ENCODE peak calls at places on chromosome 2, in ten cellular contexts. Q, W, Y, F, R, P, V, D, O and H are unnamed samples. For H3K27me3, the result is how much of the 10 kb centered on the place peaks cover.

GRCh38 chr2:147045113-147045512 is 799.7 kb upstream of the ACVR2A start:
- DNase-seq in Q (no peak), W (peak), Y (peak), F (peak), R (no peak), P (no peak), V (no peak), D (no peak), O (no peak), H (peak)

GRCh38 chr2:195202163-195202845 is 454.7 kb upstream of the SLC39A10 start:
- DNase-seq in Q (no peak), W (no peak), Y (no peak), F (no peak), R (no peak), P (no peak), V (no peak), D (no peak), O (no peak), H (no peak)

GRCh38 chr2:117942958-117943672 is 70.8 kb downstream of the CCDC93 start:
- DNase-seq in Q (no peak), W (no peak), Y (no peak), F (no peak), R (no peak), P (no peak), V (peak), D (no peak), O (peak), H (no peak)

GRCh38 chr2:109438773-109439191 is 175.0 kb downstream of the SEPTIN10 start:
- DNase-seq in Q (peak), W (no peak), Y (no peak), F (no peak), R (peak), P (no peak), V (peak), D (no peak), O (no peak), H (no peak)

GRCh38 chr2:37619230-37619956 is 52.0 kb downstream of the CDC42EP3 start:
- DNase-seq in Q (no peak), W (no peak), Y (no peak), F (no peak), R (no peak), P (no peak), V (no peak), D (no peak), O (no peak), H (no peak)

GRCh38 chr2:27832396-27832795 is 57.8 kb downstream of the RBKS start:
- DNase-seq in Q (no peak), W (no peak), Y (no peak), F (no peak), R (no peak), P (no peak), V (no peak), D (no peak), O (peak), H (no peak)

GRCh38 chr2:128626758-128627515 is 308.3 kb upstream of the HS6ST1 start:
- DNase-seq in Q (no peak), W (no peak), Y (peak), F (no peak), R (peak), P (peak), V (no peak), D (no peak), O (no peak), H (no peak)

GRCh38 chr2:27049422-27050280 is 1.8 kb upstream of the AGBL5 start:
- DNase-seq in Q (no peak), W (peak), Y (peak), F (no peak), R (peak), P (peak), V (no peak), D (peak), O (no peak), H (peak)

GRCh38 chr2:64402876-64403275 is 51.1 kb upstream of the LGALSL start:
- DNase-seq in Q (no peak), W (no peak), Y (no peak), F (no peak), R (no peak), P (no peak), V (no peak), D (no peak), O (no peak), H (no peak)

GRCh38 chr2:36379710-36380448 is 24.3 kb downstream of the CRIM1 start:
- DNase-seq in Q (no peak), W (no peak), Y (no peak), F (no peak), R (no peak), P (no peak), V (no peak), D (no peak), O (no peak), H (no peak)

GRCh38 chr2:15634846-15635490 is 43.3 kb downstream of the DDX1 start:
- DNase-seq in Q (no peak), W (no peak), Y (no peak), F (no peak), R (no peak), P (no peak), V (no peak), D (no peak), O (no peak), H (no peak)

GRCh38 chr2:101151859-101152194 is 645 bp upstream of the TBC1D8 start:
- DNase-seq in Q (no peak), W (no peak), Y (no peak), F (no peak), R (no peak), P (peak), V (no peak), D (no peak), O (no peak), H (no peak)

GRCh38 chr2:191538334-191538910 is 139.5 kb upstream of the NABP1 start:
- DNase-seq in Q (no peak), W (no peak), Y (no peak), F (no peak), R (no peak), P (no peak), V (no peak), D (no peak), O (no peak), H (no peak)

GRCh38 chr2:234951386-234952269 is at the start of gene SH3BP4:
- DNase-seq in Q (peak), W (peak), Y (peak), F (peak), R (peak), P (peak), V (no peak), D (peak), O (no peak), H (peak)

GRCh38 chr2:118846667-118847446 is 591 bp downstream of the EN1 start:
- DNase-seq in Q (no peak), W (no peak), Y (peak), F (no peak), R (no peak), P (no peak), V (no peak), D (no peak), O (no peak), H (no peak)

GRCh38 chr2:28172114-28172898 is 220.4 kb upstream of the FOSL2 start:
- DNase-seq in Q (no peak), W (no peak), Y (no peak), F (no peak), R (no peak), P (no peak), V (no peak), D (no peak), O (no peak), H (no peak)

GRCh38 chr2:86020984-86021383 is 84.7 kb downstream of the POLR1A start:
- DNase-seq in Q (no peak), W (peak), Y (no peak), F (no peak), R (no peak), P (peak), V (no peak), D (no peak), O (no peak), H (no peak)

GRCh38 chr2:18531198-18531597 is 29.3 kb downstream of the RDH14 start:
- DNase-seq in Q (no peak), W (no peak), Y (no peak), F (no peak), R (no peak), P (no peak), V (no peak), D (no peak), O (no peak), H (no peak)
- H3K27me3 ChIP-seq in Q (under half), W (under half), Y (under half), F (under half), R (under half), P (under half), V (under half), D (under half), O (under half), H (under half)

DNA sequence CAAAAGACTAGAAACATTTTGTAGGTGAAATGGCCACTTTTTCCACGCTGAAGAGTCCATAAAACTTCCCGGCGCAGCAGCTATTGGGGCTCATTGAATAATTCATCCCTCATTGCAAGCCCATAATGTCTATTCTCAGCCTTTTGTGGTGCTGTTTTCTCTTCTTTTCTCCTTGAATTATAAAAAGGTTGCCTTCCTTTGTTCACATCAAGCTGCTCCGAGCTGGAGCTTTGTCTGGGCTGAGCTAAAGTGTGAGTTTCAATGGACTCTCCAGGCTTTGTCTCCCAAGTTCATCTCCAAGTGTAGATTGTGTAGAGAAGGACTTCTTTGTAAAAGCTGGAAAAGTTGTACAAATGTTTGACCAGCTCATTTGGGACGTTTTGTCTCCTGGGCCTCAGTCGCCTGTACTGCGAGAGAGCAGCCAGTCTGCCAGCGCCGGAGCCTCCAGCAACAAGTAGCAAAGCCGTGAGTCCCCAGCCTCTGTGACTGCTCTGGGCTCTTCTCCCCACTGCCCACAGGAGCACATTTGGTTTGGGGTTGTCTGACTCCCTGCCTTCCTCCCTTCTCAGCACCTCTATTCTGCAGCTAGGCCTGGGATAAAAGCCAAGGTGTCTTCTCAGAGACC is 6.6 kb downstream of the PAX3 start:
- DNase-seq in Q (no peak), W (no peak), Y (no peak), F (no peak), R (no peak), P (no peak), V (no peak), D (no peak), O (no peak), H (no peak)
- H3K27me3 ChIP-seq in Q (under half), W (under half), Y (half or more), F (half or more), R (half or more), P (half or more), V (half or more), D (under half), O (under half), H (half or more)

GRCh38 chr2:20674974-20675679 is 8.2 kb downstream of the GDF7 start:
- DNase-seq in Q (peak), W (peak), Y (peak), F (no peak), R (peak), P (no peak), V (peak), D (no peak), O (peak), H (no peak)
- H3K27me3 ChIP-seq in Q (under half), W (under half), Y (under half), F (under half), R (under half), P (under half), V (under half), D (under half), O (under half), H (under half)

GRCh38 chr2:239777219-239777618 is 247.9 kb downstream of the NDUFA10 start:
- DNase-seq in Q (no peak), W (no peak), Y (no peak), F (peak), R (no peak), P (peak), V (no peak), D (no peak), O (no peak), H (no peak)

GRCh38 chr2:239775623-239776440 is 249.3 kb downstream of the NDUFA10 start:
- DNase-seq in Q (no peak), W (no peak), Y (no peak), F (peak), R (no peak), P (peak), V (no peak), D (no peak), O (no peak), H (no peak)

GRCh38 chr2:239778042-239778811 is 246.9 kb downstream of the NDUFA10 start:
- DNase-seq in Q (no peak), W (no peak), Y (no peak), F (peak), R (no peak), P (peak), V (no peak), D (no peak), O (no peak), H (no peak)

GRCh38 chr2:239774933-239775622 is 250.1 kb downstream of the NDUFA10 start:
- DNase-seq in Q (no peak), W (no peak), Y (no peak), F (peak), R (no peak), P (no peak), V (no peak), D (no peak), O (no peak), H (no peak)

GRCh38 chr2:239776441-239777033 is 248.6 kb downstream of the NDUFA10 start:
- DNase-seq in Q (no peak), W (no peak), Y (peak), F (peak), R (no peak), P (peak), V (no peak), D (no peak), O (no peak), H (no peak)
- H3K27me3 ChIP-seq in Q (under half), W (under half), Y (under half), F (under half), R (under half), P (under half), V (under half), D (under half), O (under half), H (under half)

GRCh38 chr2:23387221-23387550 is 2.2 kb downstream of the KLHL29 start:
- DNase-seq in Q (no peak), W (no peak), Y (no peak), F (no peak), R (no peak), P (no peak), V (no peak), D (no peak), O (no peak), H (no peak)

GRCh38 chr2:23390152-23390551 is 5.2 kb downstream of the KLHL29 start:
- DNase-seq in Q (no peak), W (no peak), Y (no peak), F (no peak), R (no peak), P (no peak), V (no peak), D (no peak), O (no peak), H (no peak)

GRCh38 chr2:23388292-23388691 is 3.3 kb downstream of the KLHL29 start:
- DNase-seq in Q (no peak), W (no peak), Y (no peak), F (no peak), R (no peak), P (no peak), V (no peak), D (no peak), O (no peak), H (no peak)

GRCh38 chr2:23387849-23388248 is 2.9 kb downstream of the KLHL29 start:
- DNase-seq in Q (no peak), W (no peak), Y (no peak), F (no peak), R (no peak), P (no peak), V (no peak), D (no peak), O (no peak), H (no peak)

DNA sequence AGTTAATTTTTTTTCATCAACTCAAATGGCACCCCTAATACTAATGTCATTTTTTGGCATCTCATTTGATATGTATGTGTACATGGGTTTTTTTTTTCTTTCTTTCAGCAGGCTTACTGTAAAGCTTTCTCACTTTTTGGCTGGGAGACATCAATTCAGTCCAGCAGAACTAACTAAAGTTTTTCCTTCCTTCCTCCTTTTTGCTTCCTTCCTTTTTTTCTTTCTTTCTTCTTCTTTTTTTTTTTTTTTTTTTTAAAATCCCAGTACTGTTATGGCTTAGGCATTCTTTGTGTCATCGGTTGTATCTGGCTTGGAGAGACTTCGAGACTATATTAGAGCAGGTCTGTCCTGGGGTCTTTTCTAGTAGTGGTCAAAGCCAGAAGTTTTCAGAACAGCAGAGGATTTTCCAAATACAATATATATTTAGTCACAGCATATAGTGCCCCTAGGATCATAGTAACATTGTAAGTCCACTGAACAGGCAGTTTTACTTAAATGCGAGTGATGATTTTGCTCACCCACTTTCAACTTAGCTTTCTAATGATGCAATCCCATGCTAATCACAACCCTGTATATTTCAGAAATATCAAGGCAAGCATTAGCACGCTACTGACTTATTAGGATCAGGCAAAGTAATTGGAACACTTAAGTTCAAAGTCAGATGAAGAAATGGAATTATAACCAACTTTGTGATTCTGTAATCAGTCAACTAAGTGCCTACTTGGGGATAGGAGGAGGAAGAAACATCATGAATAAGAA is 4.0 kb downstream of the KLHL29 start:
- DNase-seq in Q (no peak), W (no peak), Y (no peak), F (no peak), R (no peak), P (no peak), V (no peak), D (no peak), O (no peak), H (no peak)
- H3K27me3 ChIP-seq in Q (under half), W (under half), Y (under half), F (half or more), R (half or more), P (under half), V (under half), D (under half), O (under half), H (under half)